ENCODE peak calls at places on chromosomes 2 and 18, in five cellular contexts. T, Z, N, U and F are unnamed samples.

GRCh38 chr2:85355073-85355410 is 473 bp downstream of the ELMOD3 start:
- DNase-seq in Z (no peak), T (no peak), U (peak; percentile 67), N (no peak), F (no peak)

GRCh38 chr2:207115715-207116364 is 49.9 kb downstream of the KLF7 start:
- DNase-seq in U (no peak), T (no peak), Z (no peak), N (no peak), F (no peak)

GRCh38 chr2:201628545-201628944 is 14.8 kb downstream of the TMEM237 start:
- DNase-seq in N (peak; percentile 61), Z (no peak), U (no peak), T (no peak), F (no peak)

GRCh38 chr2:98911376-98912154 is 24.5 kb downstream of the CRACDL start:
- DNase-seq in T (peak; percentile 71), U (no peak), Z (no peak), N (peak; percentile 58), F (no peak)

GRCh38 chr18:37577051-37577611 is 11.5 kb upstream of the CELF4 start:
- DNase-seq in U (no peak), Z (no peak), T (no peak), N (no peak), F (no peak)

GRCh38 chr2:131035826-131036231 is 57.4 kb downstream of the FAM168B start:
- DNase-seq in Z (no peak), N (no peak), U (no peak), T (no peak), F (no peak)

GRCh38 chr18:63155169-63155852 is 164.3 kb downstream of the BCL2 start:
- DNase-seq in N (no peak), T (peak; percentile 35), U (peak; percentile 97), Z (peak; percentile 90), F (no peak)

GRCh38 chr18:48949051-48949605 is 1.6 kb downstream of the SMAD7 start:
- DNase-seq in U (no peak), N (no peak), T (no peak), Z (peak; percentile 72), F (no peak)

GRCh38 chr2:53234548-53234903 is 533.1 kb upstream of the CHAC2 start:
- DNase-seq in U (peak; percentile 28), Z (no peak), T (no peak), N (peak; percentile 6), F (no peak)

GRCh38 chr2:138997849-138998517 is 217.8 kb upstream of the NXPH2 start:
- DNase-seq in N (peak; percentile 68), Z (no peak), U (no peak), T (no peak), F (peak; percentile 50)

GRCh38 chr2:46492301-46492700 is 12.9 kb downstream of the TMEM247 start:
- DNase-seq in U (no peak), T (no peak), Z (no peak), N (no peak), F (no peak)

GRCh38 chr2:85710687-85711577 is 16.8 kb downstream of the GNLY start:
- DNase-seq in Z (no peak), U (no peak), N (peak; percentile 42), T (no peak), F (no peak)

GRCh38 chr2:71926860-71927756 is 220.6 kb downstream of the CYP26B1 start:
- DNase-seq in Z (no peak), U (no peak), N (no peak), T (no peak), F (no peak)

GRCh38 chr2:196248467-196249104 is 77.2 kb upstream of the STK17B start:
- DNase-seq in N (no peak), U (no peak), Z (no peak), T (no peak), F (no peak)

GRCh38 chr18:69935319-69936190 is 12.1 kb downstream of the CD226 start:
- DNase-seq in Z (no peak), N (peak; percentile 56), T (peak; percentile 89), U (no peak), F (no peak)

GRCh38 chr2:240672076-240672700 is 10.5 kb downstream of the AQP12B start:
- DNase-seq in T (no peak), N (no peak), Z (no peak), U (no peak), F (no peak)

GRCh38 chr2:122422384-122422991 is 667.0 kb downstream of the TSN start:
- DNase-seq in T (no peak), N (no peak), Z (no peak), U (no peak), F (no peak)

GRCh38 chr2:28752608-28752984 is 966 bp downstream of the PPP1CB start:
- DNase-seq in U (peak; percentile 67), Z (peak; percentile 9), T (no peak), N (no peak), F (no peak)

GRCh38 chr2:28753043-28753683 is 1.5 kb downstream of the PPP1CB start:
- DNase-seq in U (peak; percentile 65), Z (peak; percentile 61), T (peak; percentile 69), N (peak; percentile 69), F (no peak)

GRCh38 chr2:28755411-28755810 is 3.8 kb downstream of the PPP1CB start:
- DNase-seq in T (no peak), U (no peak), Z (no peak), N (peak; percentile 75), F (no peak)

GRCh38 chr2:28751956-28752607 is 452 bp downstream of the PPP1CB start:
- DNase-seq in N (no peak), U (no peak), Z (peak; percentile 22), T (no peak), F (no peak)

GRCh38 chr2:28754321-28754720 is 2.7 kb downstream of the PPP1CB start:
- DNase-seq in N (no peak), U (no peak), T (no peak), Z (no peak), F (no peak)
- H3K4me3 ChIP-seq in N (peak overlapping the region; percentile 97), U (peak overlapping the region; percentile 88), T (no peak overlapping the region), Z (no peak overlapping the region), F (peak overlapping the region; percentile 92)

GRCh38 chr2:134027980-134028379 is 225.9 kb upstream of the MGAT5 start:
- DNase-seq in U (no peak), N (no peak), Z (no peak), T (no peak), F (no peak)
- H3K4me2 ChIP-seq in U (no peak overlapping the region), N (no peak overlapping the region), Z (no peak overlapping the region), T (no peak overlapping the region), F (peak overlapping the region; percentile 43)

DNA sequence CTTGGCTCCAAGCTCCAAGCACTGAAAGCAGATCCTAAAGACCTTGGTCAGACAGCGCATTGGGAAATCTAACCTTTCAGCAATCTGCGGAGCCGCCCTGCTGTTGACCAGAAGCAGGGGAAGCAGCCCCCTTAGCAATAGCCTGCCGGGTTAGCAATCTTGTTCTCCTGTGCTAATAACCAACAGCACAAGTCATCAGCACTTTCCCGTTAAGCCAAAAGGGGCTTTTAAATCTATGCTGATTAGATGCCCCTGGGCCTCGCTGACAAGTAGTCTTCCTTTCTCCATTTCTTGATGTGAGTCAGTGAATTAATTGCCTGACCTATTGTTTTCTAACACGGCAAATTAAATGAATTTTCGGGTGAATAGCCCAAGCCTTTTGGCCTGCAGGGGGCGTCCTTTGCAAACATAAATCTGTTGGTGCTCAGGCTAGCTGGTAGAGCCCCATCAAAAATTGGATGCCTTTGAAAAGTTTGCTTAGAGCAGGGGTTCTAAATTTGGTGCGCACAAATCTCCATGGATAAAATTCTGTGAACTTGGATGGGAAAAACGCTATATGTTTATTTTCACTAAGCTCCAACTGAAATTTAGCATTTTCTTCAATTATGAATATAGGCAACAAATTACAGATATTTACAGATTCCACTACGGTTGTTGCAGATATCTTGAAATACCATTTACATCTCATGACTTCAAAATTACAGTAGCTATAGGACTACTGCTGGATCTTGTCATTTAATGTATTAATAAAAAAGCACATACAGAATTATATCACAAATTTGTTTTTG is 24.7 kb downstream of the MAIP1 start:
- DNase-seq in T (peak; percentile 67), Z (peak; percentile 75), U (peak; percentile 91), N (peak; percentile 63), F (no peak)
- H3K4me3 ChIP-seq in T (peak overlapping the region; percentile 34), Z (no peak overlapping the region), U (no peak overlapping the region), N (no peak overlapping the region), F (no peak overlapping the region)

DNA sequence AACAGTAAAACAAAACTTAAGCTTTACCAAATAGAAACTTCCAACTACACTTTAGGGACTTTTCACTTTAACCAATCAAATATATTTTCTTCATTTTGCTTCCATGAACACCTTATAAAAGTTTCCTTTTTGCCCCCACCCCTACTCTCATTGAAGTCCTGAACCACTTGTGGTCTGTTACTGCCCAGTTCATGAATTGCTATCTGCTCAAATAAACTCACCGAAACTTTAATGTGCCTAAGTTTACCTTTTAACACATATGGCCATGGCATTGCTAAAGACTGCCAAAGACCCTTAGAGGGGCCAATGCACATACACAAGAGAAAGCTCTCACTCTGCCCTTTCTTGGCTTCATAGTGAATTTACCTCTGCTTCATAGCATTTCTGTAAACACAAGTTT is 195.3 kb downstream of the RND3 start:
- DNase-seq in Z (no peak), T (no peak), U (no peak), N (no peak), F (no peak)
- H3K4me2 ChIP-seq in Z (no peak overlapping the region), T (no peak overlapping the region), U (no peak overlapping the region), N (no peak overlapping the region), F (no peak overlapping the region)

DNA sequence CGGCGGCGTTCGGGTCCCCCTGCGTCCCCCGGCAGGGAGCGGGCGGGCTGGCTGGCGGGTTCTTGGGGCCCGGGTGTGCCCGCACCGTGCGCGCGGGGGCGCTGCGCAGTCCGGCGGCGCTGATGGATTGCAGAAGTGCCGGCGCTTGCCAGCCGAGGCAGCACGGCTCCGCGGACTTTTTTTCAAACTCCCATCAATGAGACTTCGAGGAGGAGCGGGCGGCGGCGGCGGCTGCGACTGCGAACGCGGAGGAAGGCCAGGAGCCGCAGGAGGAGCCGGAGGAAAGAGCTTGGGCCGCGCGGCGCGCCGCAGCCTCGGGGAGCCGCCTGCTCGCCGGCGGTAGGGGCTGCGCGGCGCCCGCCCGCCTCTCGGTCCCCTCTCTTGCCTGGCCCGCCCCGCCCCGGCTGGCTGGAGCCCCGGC is at the start of gene GLI2:
- DNase-seq in N (peak; percentile 89), T (peak; percentile 15), Z (peak; percentile 39), U (no peak), F (no peak)
- H3K4me3 ChIP-seq in N (peak within 1 kb of the TSS; percentile 73), T (peak within 1 kb of the TSS; percentile 57), Z (peak within 1 kb of the TSS; percentile 22), U (no peak within 1 kb of the TSS), F (peak within 1 kb of the TSS; percentile 60)

GRCh38 chr2:73925853-73926492 is 707 bp upstream of the DGUOK start:
- DNase-seq in U (no peak), Z (no peak), N (no peak), T (no peak), F (peak; percentile 98)
- H3K4me2 ChIP-seq in U (peak overlapping the region; percentile 99), Z (peak overlapping the region; percentile 54), N (peak overlapping the region; percentile 44), T (peak overlapping the region; percentile 86), F (peak overlapping the region; percentile 87)

GRCh38 chr2:143140864-143141637 is 11.8 kb downstream of the ARHGAP15 start:
- DNase-seq in Z (no peak), N (no peak), T (no peak), U (peak; percentile 86), F (no peak)
- H3K4me3 ChIP-seq in Z (no peak overlapping the region), N (no peak overlapping the region), T (no peak overlapping the region), U (peak overlapping the region; percentile 55), F (no peak overlapping the region)

GRCh38 chr2:159065313-159065712 is 96.9 kb downstream of the TANC1 start:
- DNase-seq in N (peak; percentile 44), U (no peak), Z (no peak), T (no peak), F (no peak)
- H3K4me2 ChIP-seq in N (no peak overlapping the region), U (no peak overlapping the region), Z (no peak overlapping the region), T (no peak overlapping the region), F (peak overlapping the region; percentile 1)

GRCh38 chr2:219569635-219570034 is 1.7 kb downstream of the OBSL1 start:
- DNase-seq in T (no peak), U (no peak), N (no peak), Z (no peak), F (no peak)
- H3K4me3 ChIP-seq in T (peak overlapping the region; percentile 90), U (no peak overlapping the region), N (peak overlapping the region; percentile 6), Z (no peak overlapping the region), F (no peak overlapping the region)